ENCODE peak calls at places on chromosomes 1 and 21, in seven cellular contexts. Z is H1; U is naive thymus-derived CD4-positive, alpha-beta T cell; L is stimulated activated CD4-positive, alpha-beta T cell treated with anti-CD3 and anti-CD28 coated beads, Interleukin-15, amount 100 ng/mL, for 1 hour; H is substantia nigra; S is activated T-cell treated with anti-CD3 and anti-CD28 coated beads for 24 hours; A is anterior cingulate cortex. T is an unnamed sample.

GRCh38 chr1:8985915-8986813 is 40.1 kb downstream of the SLC2A7 start:
- DNase-seq in A (peak), Z (no peak), S (no peak), H (peak), L (no peak), U (no peak), T (no peak)

GRCh38 chr1:211068976-211069375 is 65.0 kb downstream of the KCNH1 start:
- DNase-seq in U (no peak), Z (no peak), H (no peak), A (no peak), S (no peak), L (no peak), T (no peak)

GRCh38 chr1:108502138-108502537 is 52.0 kb downstream of the NBPF6 start:
- DNase-seq in H (no peak), S (no peak), L (no peak), U (no peak), A (no peak), Z (no peak), T (no peak)

GRCh38 chr1:185444651-185445050 is 127.6 kb upstream of the IVNS1ABP start:
- DNase-seq in Z (no peak), S (no peak), A (no peak), H (no peak), L (no peak), U (no peak), T (no peak)

GRCh38 chr21:26801524-26801923 is 43.7 kb downstream of the ADAMTS1 start:
- DNase-seq in S (no peak), A (no peak), H (no peak), L (no peak), U (no peak), Z (no peak), T (no peak)

GRCh38 chr1:194039578-194039977 is 853.2 kb upstream of the B3GALT2 start:
- DNase-seq in A (no peak), L (no peak), Z (no peak), U (no peak), H (no peak), S (no peak), T (no peak)

GRCh38 chr1:234707641-234708040 is 97.7 kb upstream of the IRF2BP2 start:
- DNase-seq in Z (no peak), U (no peak), L (no peak), S (no peak), A (no peak), H (no peak), T (no peak)

GRCh38 chr1:197496722-197497121 is 228.7 kb downstream of the CRB1 start:
- DNase-seq in L (no peak), A (no peak), Z (no peak), U (no peak), S (no peak), H (no peak), T (no peak)

GRCh38 chr1:43383449-43383848 is 6.2 kb downstream of the MED8 start:
- DNase-seq in S (no peak), Z (no peak), U (no peak), A (peak), H (peak), L (no peak), T (no peak)

GRCh38 chr1:193190096-193190744 is 3.8 kb upstream of the B3GALT2 start:
- DNase-seq in L (no peak), H (no peak), U (no peak), S (no peak), Z (no peak), A (no peak), T (no peak)

GRCh38 chr1:89576016-89576415 is 51.4 kb downstream of the LRRC8B start:
- DNase-seq in A (no peak), L (no peak), Z (no peak), S (no peak), H (no peak), U (no peak), T (no peak)

GRCh38 chr1:39230261-39231190 is 26.0 kb downstream of the MACF1 start:
- DNase-seq in H (no peak), Z (peak), L (no peak), S (no peak), U (no peak), A (no peak), T (no peak)

GRCh38 chr1:231359113-231359512 is 21.0 kb downstream of the SPRTN start:
- DNase-seq in U (no peak), Z (no peak), S (no peak), L (no peak), A (no peak), H (no peak), T (no peak)

GRCh38 chr1:88681223-88681622 is 2.9 kb upstream of the PKN2 start:
- DNase-seq in H (no peak), A (no peak), S (no peak), Z (no peak), L (no peak), U (no peak), T (no peak)

GRCh38 chr21:26115346-26115745 is 55.2 kb downstream of the APP start:
- DNase-seq in U (no peak), S (no peak), Z (no peak), H (no peak), A (no peak), L (no peak), T (no peak)

GRCh38 chr1:37602750-37603694 is 7.3 kb upstream of the GNL2 start:
- DNase-seq in L (no peak), U (no peak), Z (no peak), H (no peak), A (peak), S (peak), T (peak)

GRCh38 chr1:97308131-97308530 is 586.5 kb downstream of the PTBP2 start:
- DNase-seq in A (no peak), S (no peak), Z (no peak), H (no peak), L (no peak), U (no peak), T (no peak)

GRCh38 chr1:58608945-58609344 is 31.9 kb upstream of the TACSTD2 start:
- DNase-seq in U (no peak), L (no peak), H (no peak), Z (no peak), S (no peak), A (no peak), T (no peak)

GRCh38 chr1:45974541-45975269 is 157.7 kb downstream of the PIK3R3 start:
- DNase-seq in L (no peak), S (no peak), H (no peak), U (no peak), A (no peak), Z (no peak), T (no peak)

GRCh38 chr1:240854367-240854766 is 242.4 kb upstream of the GREM2 start:
- DNase-seq in H (no peak), Z (no peak), U (no peak), A (no peak), S (no peak), L (no peak), T (no peak)

GRCh38 chr1:149843302-149844041 is 55.9 kb upstream of the BOLA1 start:
- DNase-seq in S (no peak), L (no peak), H (no peak), Z (no peak), U (no peak), A (no peak), T (no peak)

GRCh38 chr1:221669441-221669840 is 72.4 kb downstream of the DUSP10 start:
- DNase-seq in S (no peak), Z (no peak), U (no peak), H (no peak), L (no peak), A (no peak), T (no peak)

GRCh38 chr1:12851779-12852178 is 3.3 kb upstream of the HNRNPCL1 start:
- DNase-seq in U (no peak), L (no peak), Z (no peak), A (no peak), H (no peak), S (no peak), T (no peak)

GRCh38 chr1:231240531-231240882 is 505 bp upstream of the GNPAT start:
- DNase-seq in Z (no peak), A (peak), S (peak), U (peak), L (no peak), H (no peak), T (no peak)

T was measured in immature natural killer cell.